ENCODE peak calls at places on chromosome 11, in eight cellular contexts. M is IMR-90; U is GM23248; L is iPS DF 6.9; Q is naive thymus-derived CD4-positive, alpha-beta T cell; B is right lobe of liver; W is adipocyte; S is endodermal cell. X is an unnamed sample. For H3K36me3 and H3K27me3, the result is how much of the 10 kb centered on the place peaks cover.

GRCh38 chr11:27795955-27796861 is 96.0 kb upstream of the BDNF start:
- DNase-seq in M (peak), U (peak), W (peak), Q (no peak), B (no peak), L (no peak), S (peak), X (peak)

GRCh38 chr11:67117667-67118058 is 1.4 kb upstream of the KDM2A start:
- DNase-seq in Q (peak), M (no peak), S (peak), U (peak), L (no peak), B (peak), W (no peak), X (peak)

GRCh38 chr11:72227316-72228228 is 3.0 kb downstream of the INPPL1 start:
- DNase-seq in Q (no peak), U (peak), L (no peak), S (peak), M (peak), W (no peak), B (no peak), X (peak)

GRCh38 chr11:120108154-120108784 is 29.6 kb downstream of the TRIM29 start:
- DNase-seq in M (peak), L (peak), B (peak), S (peak), Q (peak), W (peak), U (peak), X (peak)

GRCh38 chr11:3338569-3339565 is 40.1 kb downstream of the ZNF195 start:
- DNase-seq in U (no peak), S (no peak), W (no peak), Q (no peak), L (no peak), M (no peak), B (no peak), X (no peak)

GRCh38 chr11:87859583-87859982 is 315.7 kb downstream of the RAB38 start:
- DNase-seq in S (no peak), M (no peak), B (no peak), U (no peak), Q (no peak), L (no peak), W (peak), X (no peak)

GRCh38 chr11:68012843-68013610 is 2.9 kb downstream of the ALDH3B1 start:
- DNase-seq in Q (no peak), W (peak), M (peak), L (no peak), B (no peak), U (peak), S (no peak), X (no peak)

GRCh38 chr11:116913000-116913399 is 75.6 kb upstream of the APOA1 start:
- DNase-seq in S (no peak), M (peak), L (no peak), U (peak), Q (no peak), W (peak), B (no peak), X (no peak)

GRCh38 chr11:17012712-17013547 is 1.3 kb downstream of the PLEKHA7 start:
- DNase-seq in U (peak), L (no peak), B (peak), S (peak), M (peak), Q (no peak), W (peak), X (peak)

GRCh38 chr11:26943636-26944035 is 50.3 kb upstream of the FIBIN start:
- DNase-seq in L (no peak), M (no peak), W (peak), U (no peak), Q (no peak), S (no peak), B (no peak), X (no peak)

GRCh38 chr11:111541209-111542061 is 915 bp downstream of the LAYN start:
- DNase-seq in M (peak), L (peak), W (peak), S (peak), Q (no peak), B (peak), U (peak), X (peak)

GRCh38 chr11:416757-417621 is 2.2 kb upstream of the SIGIRR start:
- DNase-seq in U (peak), W (peak), Q (peak), M (no peak), S (peak), B (peak), L (no peak), X (peak)

GRCh38 chr11:95065336-95065735 is 1.4 kb upstream of the SRSF8 start:
- DNase-seq in S (no peak), W (no peak), Q (no peak), U (no peak), L (no peak), B (no peak), M (no peak), X (no peak)

GRCh38 chr11:92623055-92623454 is 346.4 kb upstream of the MTNR1B start:
- DNase-seq in W (no peak), L (no peak), M (no peak), Q (no peak), S (no peak), B (no peak), U (no peak), X (no peak)
- H3K4me3 ChIP-seq in W (no peak), L (no peak), M (no peak), Q (no peak), S (no peak), B (no peak), U (no peak), X (no peak)

DNA sequence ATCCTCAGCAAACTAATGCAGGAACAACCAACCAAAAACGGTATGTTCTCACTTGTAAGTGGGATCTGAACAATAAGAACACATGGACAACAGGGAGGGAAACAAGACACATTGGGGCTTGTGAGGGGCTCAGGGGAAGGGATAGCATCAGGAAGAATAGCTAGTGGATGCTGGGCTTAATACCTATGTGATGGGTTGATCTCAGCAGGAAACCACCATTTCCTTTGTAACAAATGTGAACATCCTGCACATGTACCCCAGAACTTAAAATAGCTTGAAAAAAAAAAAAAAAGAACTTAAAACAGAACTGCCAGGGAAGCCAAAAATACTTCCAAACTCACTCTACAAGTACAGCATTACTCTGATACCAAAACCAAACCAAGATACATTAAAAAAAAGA is 33.8 kb downstream of the CASP4 start:
- DNase-seq in B (no peak), L (no peak), Q (peak), S (no peak), U (no peak), M (no peak), W (no peak), X (no peak)
- H3K36me3 ChIP-seq in B (under half), L (under half), Q (under half), S (under half), U (under half), M (under half), W (under half), X (under half)

GRCh38 chr11:123751777-123752176 is 2.5 kb downstream of the OR6X1 start:
- DNase-seq in M (no peak), Q (no peak), S (no peak), B (no peak), W (no peak), L (no peak), U (no peak), X (no peak)
- H3K27me3 ChIP-seq in M (under half), Q (under half), S (under half), B (under half), W (under half), L (under half), U (under half), X (under half)

GRCh38 chr11:112785717-112786116 is 175.5 kb upstream of the NCAM1 start:
- DNase-seq in M (peak), U (peak), W (peak), S (peak), L (no peak), B (no peak), Q (no peak), X (no peak)
- H3K4me3 ChIP-seq in M (no peak), U (peak), W (peak), S (no peak), L (no peak), B (no peak), Q (no peak), X (no peak)

GRCh38 chr11:119084663-119085522 is at the start of gene HMBS:
- DNase-seq in B (peak), U (peak), W (peak), S (peak), M (peak), Q (peak), L (peak), X (peak)

GRCh38 chr11:119078675-119079420 is 5.8 kb upstream of the HMBS start:
- DNase-seq in Q (no peak), U (no peak), S (no peak), W (no peak), L (no peak), B (no peak), M (no peak), X (no peak)

GRCh38 chr11:119085523-119085878 is 820 bp downstream of the HMBS start:
- DNase-seq in U (peak), L (no peak), S (no peak), W (no peak), M (no peak), B (no peak), Q (no peak), X (no peak)

GRCh38 chr11:119077839-119078238 is 6.8 kb upstream of the HMBS start:
- DNase-seq in B (no peak), Q (no peak), U (no peak), L (no peak), M (no peak), S (no peak), W (no peak), X (no peak)

DNA sequence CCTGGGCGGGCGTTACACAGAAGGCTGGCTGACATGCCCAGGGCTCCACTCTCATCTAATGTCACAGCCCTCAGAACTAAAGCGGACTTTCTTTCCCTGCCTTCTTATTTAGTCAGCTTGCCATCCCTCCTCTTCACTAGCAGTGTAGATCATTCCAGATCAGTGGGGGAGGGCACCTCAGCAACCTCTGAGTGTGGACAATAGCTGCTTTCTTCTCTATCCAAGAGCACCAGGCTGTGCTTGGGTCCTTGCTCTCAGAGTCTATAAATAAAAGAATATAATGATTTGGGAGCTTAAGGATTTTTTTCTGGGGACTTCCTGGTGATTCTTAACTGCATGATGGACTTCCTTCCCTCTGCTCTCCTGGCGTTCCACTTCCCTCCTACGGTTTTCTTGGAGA is 3.0 kb upstream of the HMBS start:
- DNase-seq in U (peak), Q (no peak), M (no peak), S (no peak), L (no peak), W (no peak), B (no peak), X (no peak)
- H3K36me3 ChIP-seq in U (under half), Q (half or more), M (under half), S (half or more), L (under half), W (half or more), B (under half), X (under half)

GRCh38 chr11:10930224-10930960 is 72.5 kb upstream of the ZBED5 start:
- DNase-seq in S (no peak), M (peak), L (no peak), W (no peak), Q (peak), B (no peak), U (peak), X (no peak)
- H3K27me3 ChIP-seq in S (under half), M (under half), L (under half), W (under half), Q (under half), B (under half), U (under half), X (under half)

GRCh38 chr11:8296872-8297271 is 33.2 kb upstream of the LMO1 start:
- DNase-seq in Q (no peak), L (no peak), W (no peak), U (no peak), S (peak), M (no peak), B (no peak), X (no peak)
- H3K4me3 ChIP-seq in Q (no peak), L (no peak), W (no peak), U (no peak), S (no peak), M (no peak), B (no peak), X (no peak)

DNA sequence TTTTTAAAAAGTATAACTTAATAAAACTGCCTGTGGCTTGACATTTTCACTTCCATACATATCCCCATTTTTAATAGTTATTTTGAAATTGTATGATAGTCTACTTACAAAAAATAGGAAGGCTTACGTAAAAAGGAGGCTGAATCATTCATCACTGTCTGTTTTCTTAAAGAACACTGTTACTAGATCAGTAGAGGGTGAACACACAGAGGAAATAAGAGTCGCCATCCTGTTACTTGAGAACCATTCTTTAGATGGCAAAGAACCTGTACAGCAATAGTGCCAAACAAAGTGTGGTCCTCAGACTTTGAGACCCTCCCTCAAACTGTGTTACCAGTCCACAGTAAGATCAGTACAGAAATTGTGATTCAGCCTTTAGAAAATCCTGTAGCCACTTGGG is 180.7 kb downstream of the PGR start:
- DNase-seq in W (no peak), S (no peak), Q (no peak), M (no peak), L (no peak), U (no peak), B (no peak), X (no peak)
- H3K36me3 ChIP-seq in W (under half), S (half or more), Q (under half), M (under half), L (under half), U (under half), B (under half), X (under half)

GRCh38 chr11:77580712-77581337 is 8.9 kb upstream of the AQP11 start:
- DNase-seq in Q (no peak), W (no peak), U (no peak), S (no peak), L (no peak), B (no peak), M (peak), X (no peak)
- H3K27me3 ChIP-seq in Q (under half), W (under half), U (under half), S (under half), L (under half), B (under half), M (under half), X (under half)